ENCODE peak calls at places on chromosomes 1 and 21, in nine cellular contexts. E is T-helper 2 cell; O is activated T-helper 1 cell treated with anti-CD3 and anti-CD28 coated beads, Interleukin-2, amount 50 U/mL, for 16 hours; F is thoracic aorta; I is NCI-H1694 treated with DMSO at 0.1 percent for 48 hours; Z is naive thymus-derived CD4-positive, alpha-beta T cell; V is tibial nerve; G is Caco-2; Y is smooth muscle cell of the brain vasculature. A is an unnamed sample.

GRCh38 chr1:94418664-94419655 is 771 bp downstream of the ABCD3 start:
- DNase-seq in Y (no peak), Z (peak; percentile 6), V (peak; percentile 51), I (peak; percentile 22), G (no peak), F (peak; percentile 16), O (no peak), E (no peak), A (peak; percentile 58)

GRCh38 chr1:200240655-200241054 is 169.2 kb downstream of the ZNF281 start:
- DNase-seq in G (no peak), Z (no peak), V (no peak), E (no peak), I (no peak), F (no peak), O (no peak), Y (no peak), A (no peak)

GRCh38 chr1:20589331-20590312 is 725 bp downstream of the CDA start:
- DNase-seq in F (no peak), E (no peak), O (no peak), Z (no peak), V (no peak), G (no peak), I (no peak), Y (no peak), A (no peak)

GRCh38 chr1:151222130-151222529 is 23.8 kb downstream of the PIP5K1A start:
- DNase-seq in O (no peak), Y (no peak), V (no peak), F (no peak), E (no peak), G (no peak), I (peak; percentile 49), Z (no peak), A (no peak)

GRCh38 chr1:185733818-185734709 is at the start of gene HMCN1:
- DNase-seq in Z (no peak), O (no peak), G (peak; percentile 60), V (peak; percentile 59), I (peak; percentile 37), Y (no peak), E (no peak), F (peak; percentile 36), A (peak; percentile 59)

GRCh38 chr1:30664103-30664755 is 59.2 kb downstream of the MATN1 start:
- DNase-seq in I (no peak), V (no peak), F (no peak), Z (no peak), E (no peak), G (no peak), O (no peak), Y (no peak), A (no peak)

GRCh38 chr1:46221749-46222148 is 18.6 kb downstream of the LURAP1 start:
- DNase-seq in I (no peak), E (no peak), O (no peak), V (no peak), Y (no peak), F (no peak), G (peak; percentile 43), Z (no peak), A (no peak)

GRCh38 chr1:202237052-202237451 is 43.5 kb downstream of the LGR6 start:
- DNase-seq in F (no peak), I (peak; percentile 13), E (peak; percentile 6), Z (no peak), Y (peak; percentile 10), V (no peak), O (no peak), G (peak; percentile 73), A (peak; percentile 49)

GRCh38 chr1:51517361-51518032 is 1.6 kb downstream of the EPS15 start:
- DNase-seq in V (peak; percentile 35), Z (no peak), I (no peak), F (no peak), O (no peak), E (no peak), G (no peak), Y (no peak), A (no peak)

GRCh38 chr1:195717651-195718050 is 890.6 kb downstream of the KCNT2 start:
- DNase-seq in V (no peak), E (no peak), Y (no peak), Z (no peak), I (peak; percentile 6), F (no peak), G (no peak), O (no peak), A (no peak)

GRCh38 chr1:114214016-114214415 is 60.3 kb upstream of the SYT6 start:
- DNase-seq in F (no peak), O (no peak), Z (no peak), Y (no peak), G (no peak), I (no peak), E (no peak), V (no peak), A (no peak)

GRCh38 chr1:208528577-208529240 is 284.5 kb upstream of the PLXNA2 start:
- DNase-seq in I (peak; percentile 39), E (no peak), O (no peak), G (no peak), F (no peak), V (no peak), Y (no peak), Z (no peak), A (no peak)

GRCh38 chr21:26845750-26846035 is 484 bp upstream of the ADAMTS1 start:
- DNase-seq in O (no peak), Y (no peak), V (peak; percentile 22), Z (no peak), G (no peak), F (no peak), I (no peak), E (no peak), A (no peak)

GRCh38 chr21:46189213-46189958 is 5.1 kb upstream of the SPATC1L start:
- DNase-seq in O (no peak), E (no peak), G (no peak), Y (peak; percentile 36), F (no peak), V (no peak), I (peak; percentile 5), Z (no peak), A (peak; percentile 50)

GRCh38 chr1:156081174-156082110 is 823 bp downstream of the MEX3A start:
- DNase-seq in Z (no peak), O (no peak), G (no peak), I (no peak), V (no peak), E (no peak), F (no peak), Y (no peak), A (no peak)

GRCh38 chr1:159941867-159942560 is 3.4 kb downstream of the IGSF9 start:
- DNase-seq in E (no peak), Z (no peak), O (no peak), Y (no peak), I (no peak), V (no peak), G (no peak), F (no peak), A (no peak)

GRCh38 chr1:167676916-167677848 is 44.6 kb upstream of the MPZL1 start:
- DNase-seq in G (no peak), Z (no peak), O (no peak), V (no peak), F (no peak), I (no peak), E (no peak), Y (no peak), A (no peak)

GRCh38 chr21:16072692-16073091 is 342.9 kb downstream of the USP25 start:
- DNase-seq in Z (no peak), G (no peak), O (no peak), F (no peak), I (no peak), E (no peak), Y (peak; percentile 82), V (no peak), A (no peak)

GRCh38 chr1:204366759-204367158 is 7.0 kb upstream of the PLEKHA6 start:
- DNase-seq in O (no peak), Y (no peak), V (no peak), I (peak; percentile 10), E (no peak), Z (no peak), F (no peak), G (no peak), A (no peak)

GRCh38 chr1:44276901-44277300 is 63.6 kb downstream of the DMAP1 start:
- DNase-seq in V (no peak), Y (no peak), O (no peak), G (no peak), I (no peak), F (no peak), Z (no peak), E (no peak), A (no peak)

GRCh38 chr1:225769687-225770086 is 7.9 kb upstream of the SRP9 start:
- DNase-seq in F (no peak), Y (no peak), I (no peak), E (no peak), V (no peak), G (no peak), O (no peak), Z (no peak), A (no peak)

GRCh38 chr1:214248294-214249082 is 32.5 kb upstream of the SMYD2 start:
- DNase-seq in G (no peak), F (no peak), V (no peak), I (no peak), Y (no peak), E (no peak), O (no peak), Z (no peak), A (no peak)

GRCh38 chr1:17932164-17932563 is 175.4 kb upstream of the IGSF21 start:
- DNase-seq in G (no peak), V (no peak), O (no peak), I (no peak), E (no peak), Z (no peak), Y (no peak), F (no peak), A (no peak)

GRCh38 chr1:9753121-9753531 is 70.6 kb downstream of the CLSTN1 start:
- DNase-seq in Z (no peak), G (no peak), Y (peak; percentile 45), V (no peak), E (no peak), F (peak; percentile 51), O (no peak), I (peak; percentile 14), A (no peak)

GRCh38 chr1:17204546-17205440 is at the start of gene PADI1:
- DNase-seq in G (no peak), I (no peak), V (no peak), Y (no peak), Z (no peak), F (no peak), E (no peak), O (no peak), A (no peak)